ENCODE peak calls at places on chromosome 1, in nine cellular contexts. U, M, O, J, B, V, A, Q and Y are unnamed samples.

GRCh38 chr1:1344672-1345361 is 4.4 kb downstream of the DVL1 start:
- DNase-seq in U (no peak), M (no peak), O (no peak), J (peak; percentile 56), B (no peak), V (no peak), A (peak; percentile 71), Q (peak; percentile 99), Y (peak; percentile 29)

GRCh38 chr1:95384570-95384969 is 150.6 kb downstream of the RWDD3 start:
- DNase-seq in U (peak; percentile 48), M (no peak), O (peak; percentile 42), J (no peak), B (no peak), V (no peak), A (peak; percentile 77), Q (no peak), Y (no peak)

GRCh38 chr1:66108624-66109023 is 315.9 kb downstream of the PDE4B start:
- DNase-seq in U (no peak), M (no peak), O (no peak), J (no peak), B (no peak), V (no peak), A (no peak), Q (no peak), Y (no peak)

GRCh38 chr1:165898837-165899236 is 71.4 kb downstream of the UCK2 start:
- DNase-seq in U (no peak), M (peak; percentile 41), O (no peak), J (peak; percentile 99), B (no peak), V (peak; percentile 94), A (no peak), Q (peak; percentile 97), Y (no peak)

GRCh38 chr1:202361701-202362100 is 13.2 kb downstream of the PPP1R12B start:
- DNase-seq in U (no peak), M (no peak), O (no peak), J (no peak), B (no peak), V (no peak), A (no peak), Q (no peak), Y (no peak)

GRCh38 chr1:224425279-224425884 is 9.2 kb downstream of the WDR26 start:
- DNase-seq in U (no peak), M (no peak), O (no peak), J (no peak), B (no peak), V (no peak), A (no peak), Q (no peak), Y (no peak)

GRCh38 chr1:207962716-207963428 is 51.9 kb upstream of the CD34 start:
- DNase-seq in U (peak; percentile 19), M (peak; percentile 62), O (no peak), J (peak; percentile 51), B (peak; percentile 54), V (peak; percentile 54), A (peak; percentile 45), Q (peak; percentile 77), Y (no peak)

GRCh38 chr1:28887418-28887834 is 26.9 kb upstream of the EPB41 start:
- DNase-seq in U (peak; percentile 48), M (no peak), O (peak; percentile 65), J (no peak), B (no peak), V (no peak), A (peak; percentile 43), Q (no peak), Y (peak; percentile 71)

GRCh38 chr1:41380979-41381690 is 19.9 kb downstream of the FOXO6 start:
- DNase-seq in U (no peak), M (peak; percentile 58), O (no peak), J (no peak), B (no peak), V (peak; percentile 31), A (peak; percentile 69), Q (no peak), Y (no peak)

GRCh38 chr1:41380195-41380594 is 19.0 kb downstream of the FOXO6 start:
- DNase-seq in U (no peak), M (no peak), O (no peak), J (no peak), B (no peak), V (no peak), A (no peak), Q (no peak), Y (no peak)

GRCh38 chr1:41383094-41383852 is 22.0 kb downstream of the FOXO6 start:
- DNase-seq in U (no peak), M (peak; percentile 52), O (no peak), J (peak; percentile 60), B (no peak), V (peak; percentile 24), A (no peak), Q (peak; percentile 95), Y (no peak)

GRCh38 chr1:41382531-41383090 is 21.4 kb downstream of the FOXO6 start:
- DNase-seq in U (no peak), M (peak; percentile 61), O (no peak), J (peak; percentile 47), B (no peak), V (peak; percentile 51), A (no peak), Q (peak; percentile 96), Y (no peak)

GRCh38 chr1:41381691-41382530 is 20.7 kb downstream of the FOXO6 start:
- DNase-seq in U (no peak), M (peak; percentile 60), O (no peak), J (peak; percentile 58), B (no peak), V (peak; percentile 51), A (no peak), Q (peak; percentile 96), Y (no peak)
- H3K4me3 ChIP-seq in U (no peak overlapping the region), M (peak overlapping the region; percentile 77), O (no peak overlapping the region), J (peak overlapping the region; percentile 59), B (peak overlapping the region; percentile 21), V (peak overlapping the region; percentile 4), A (no peak overlapping the region), Q (peak overlapping the region; percentile 69), Y (peak overlapping the region; percentile 42)

GRCh38 chr1:7380712-7381111 is 390.4 kb upstream of the VAMP3 start:
- DNase-seq in U (no peak), M (no peak), O (no peak), J (no peak), B (no peak), V (no peak), A (no peak), Q (no peak), Y (no peak)

GRCh38 chr1:7383671-7384070 is 387.4 kb upstream of the VAMP3 start:
- DNase-seq in U (no peak), M (no peak), O (no peak), J (no peak), B (no peak), V (no peak), A (no peak), Q (no peak), Y (no peak)

GRCh38 chr1:7384679-7385078 is 386.4 kb upstream of the VAMP3 start:
- DNase-seq in U (no peak), M (no peak), O (no peak), J (no peak), B (no peak), V (no peak), A (no peak), Q (no peak), Y (no peak)

GRCh38 chr1:7384121-7384520 is 387.0 kb upstream of the VAMP3 start:
- DNase-seq in U (no peak), M (no peak), O (no peak), J (no peak), B (no peak), V (no peak), A (no peak), Q (no peak), Y (no peak)

DNA sequence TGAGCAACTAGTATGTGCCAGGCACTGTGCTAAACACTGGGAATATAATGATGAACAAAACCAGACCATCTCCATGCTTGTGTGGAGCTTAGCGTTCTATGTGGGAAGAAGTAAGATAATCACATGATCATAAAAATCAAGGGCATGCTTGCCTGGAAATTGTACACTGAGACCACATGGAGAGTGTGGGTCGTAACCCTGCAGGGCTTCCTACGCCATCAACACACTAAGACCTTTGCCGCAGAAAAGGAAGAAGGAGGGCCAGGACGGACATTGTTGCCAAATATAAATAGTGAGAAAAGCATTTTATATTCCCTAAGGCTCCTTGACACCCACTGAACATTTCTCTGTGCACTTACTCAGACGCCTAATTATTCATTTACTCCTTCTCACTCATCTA is 388.1 kb upstream of the VAMP3 start:
- DNase-seq in U (no peak), M (no peak), O (no peak), J (no peak), B (no peak), V (no peak), A (no peak), Q (no peak), Y (no peak)
- H3K4me3 ChIP-seq in U (no peak overlapping the region), M (no peak overlapping the region), O (no peak overlapping the region), J (no peak overlapping the region), B (no peak overlapping the region), V (no peak overlapping the region), A (no peak overlapping the region), Q (no peak overlapping the region), Y (no peak overlapping the region)

DNA sequence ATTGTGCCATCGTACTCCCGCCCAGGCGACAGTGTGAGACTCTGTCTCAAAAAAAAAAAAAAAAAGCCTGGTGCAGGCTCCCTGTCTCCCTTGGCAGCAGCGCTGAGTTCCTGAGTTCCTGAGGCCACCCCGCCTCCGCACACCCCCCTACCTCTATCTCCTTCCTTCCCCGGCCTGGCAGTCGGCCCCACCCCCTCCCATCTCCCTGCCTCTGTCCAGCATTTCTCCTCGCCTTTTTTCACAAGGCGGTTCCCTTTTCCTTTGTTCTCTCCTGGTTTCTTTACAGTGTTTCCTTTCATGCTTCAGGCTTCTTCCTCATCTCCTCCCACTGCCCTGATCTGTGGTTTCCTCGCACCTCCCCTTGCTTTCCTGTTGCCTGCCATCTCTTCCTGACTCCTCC is 2.7 kb downstream of the RORC start:
- DNase-seq in U (no peak), M (no peak), O (no peak), J (no peak), B (no peak), V (peak; percentile 75), A (no peak), Q (peak; percentile 91), Y (no peak)
- H3K4me3 ChIP-seq in U (no peak overlapping the region), M (no peak overlapping the region), O (no peak overlapping the region), J (no peak overlapping the region), B (no peak overlapping the region), V (no peak overlapping the region), A (no peak overlapping the region), Q (no peak overlapping the region), Y (no peak overlapping the region)

DNA sequence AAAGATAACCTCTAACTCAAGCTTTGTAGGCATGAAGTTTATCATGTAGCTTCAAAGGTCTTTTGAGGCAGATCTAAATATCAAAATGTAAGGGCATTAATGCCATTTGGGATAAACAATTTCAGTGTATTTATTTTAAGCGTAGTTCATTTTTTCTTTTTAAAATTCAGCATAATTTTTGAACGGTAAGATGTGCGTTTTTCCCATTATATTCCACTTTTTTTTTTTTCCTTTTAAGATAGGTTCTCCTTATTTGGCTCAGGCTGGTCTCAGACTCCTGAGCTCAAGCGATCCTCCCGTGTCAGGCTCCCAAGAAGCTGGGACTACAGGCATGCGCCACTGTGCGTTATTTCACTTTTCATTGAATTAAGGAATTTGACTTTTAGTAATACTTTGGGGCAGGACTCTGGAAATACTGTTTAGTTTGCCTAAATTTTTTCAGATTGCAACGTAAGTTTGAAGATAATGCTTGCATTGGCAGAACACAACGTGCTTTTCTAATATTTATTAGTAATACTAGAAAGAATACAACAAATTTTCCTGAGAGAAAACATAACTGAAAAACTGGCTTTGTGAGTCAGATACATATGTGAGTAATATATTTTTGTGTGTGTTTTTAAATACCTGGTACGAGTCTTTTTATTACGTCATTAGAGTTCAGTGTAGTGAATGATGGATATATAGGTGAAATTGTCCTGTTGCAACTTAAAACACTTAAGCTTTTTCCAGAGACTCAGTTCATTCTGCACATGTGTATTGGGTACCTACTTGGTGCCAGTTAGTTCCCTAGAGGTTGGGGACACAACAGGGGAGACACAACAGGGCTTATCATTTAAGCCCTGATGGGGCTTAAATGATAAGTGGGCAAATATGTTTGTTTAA is 2.2 kb downstream of the RALGPS2 start:
- DNase-seq in U (no peak), M (no peak), O (peak; percentile 38), J (no peak), B (no peak), V (peak; percentile 17), A (no peak), Q (no peak), Y (no peak)
- H3K4me3 ChIP-seq in U (no peak overlapping the region), M (no peak overlapping the region), O (peak overlapping the region; percentile 92), J (peak overlapping the region; percentile 76), B (no peak overlapping the region), V (peak overlapping the region; percentile 82), A (peak overlapping the region; percentile 89), Q (peak overlapping the region; percentile 86), Y (no peak overlapping the region)